ENCODE peak calls at places on chromosome 22, in ten cellular contexts. R is PC-3; Y is BJ; H is right lobe of liver; L is stimulated activated CD4-positive, alpha-beta T cell treated with anti-CD3 and anti-CD28 coated beads, Interleukin-15, amount 100 ng/mL, for 1 hour; W is activated T-cell treated with anti-CD3 and anti-CD28 coated beads, Interleukin-2, amount 50 U/mL, for 72 hours; V is lung microvascular endothelial cell; N is GM23338; U is bronchial epithelial cell; G is activated CD4-positive, CD25-positive, alpha-beta regulatory T cell treated with anti-CD3 and anti-CD28 coated beads, Interleukin-2, amount 50 U/mL, for 16 hours. J is an unnamed sample.

GRCh38 chr22:30296324-30296723 is 7.0 kb upstream of the CASTOR1 start:
- DNase-seq in R (no peak), Y (no peak), H (no peak), L (no peak), W (no peak), V (no peak), N (no peak), U (no peak), G (no peak), J (no peak)

GRCh38 chr22:44746836-44747519 is 5.4 kb upstream of the ARHGAP8 start:
- DNase-seq in R (no peak), Y (no peak), H (no peak), L (no peak), W (no peak), V (no peak), N (peak), U (peak), G (no peak), J (no peak)

GRCh38 chr22:19879651-19879995 is 24.9 kb upstream of the GNB1L start:
- DNase-seq in R (no peak), Y (no peak), H (peak), L (no peak), W (no peak), V (no peak), N (no peak), U (no peak), G (no peak), J (peak)

GRCh38 chr22:19959043-19959586 is 17.5 kb upstream of the TXNRD2 start:
- DNase-seq in R (no peak), Y (no peak), H (peak), L (no peak), W (no peak), V (peak), N (peak), U (peak), G (no peak), J (peak)

GRCh38 chr22:28799834-28800307 is 498 bp downstream of the XBP1 start:
- DNase-seq in R (peak), Y (peak), H (peak), L (no peak), W (peak), V (peak), N (peak), U (no peak), G (no peak), J (peak)

GRCh38 chr22:24727218-24727851 is 47.2 kb downstream of the PIWIL3 start:
- DNase-seq in R (peak), Y (no peak), H (no peak), L (no peak), W (no peak), V (peak), N (no peak), U (peak), G (no peak), J (no peak)

GRCh38 chr22:17980638-17981051 is 43.7 kb downstream of the MICAL3 start:
- DNase-seq in R (no peak), Y (no peak), H (peak), L (no peak), W (peak), V (no peak), N (no peak), U (peak), G (no peak), J (no peak)

GRCh38 chr22:41935015-41935908 is 8.7 kb upstream of the TNFRSF13C start:
- DNase-seq in R (no peak), Y (no peak), H (no peak), L (no peak), W (no peak), V (no peak), N (no peak), U (no peak), G (no peak), J (no peak)

GRCh38 chr22:36431977-36432376 is 44.2 kb upstream of the MYH9 start:
- DNase-seq in R (no peak), Y (no peak), H (no peak), L (no peak), W (no peak), V (no peak), N (no peak), U (no peak), G (no peak), J (no peak)

GRCh38 chr22:38072322-38073149 is 11.4 kb downstream of the SLC16A8 start:
- DNase-seq in R (no peak), Y (no peak), H (peak), L (no peak), W (no peak), V (no peak), N (no peak), U (no peak), G (no peak), J (no peak)

GRCh38 chr22:35838849-35839646 is 121.4 kb downstream of the APOL5 start:
- DNase-seq in R (peak), Y (no peak), H (no peak), L (no peak), W (no peak), V (peak), N (peak), U (peak), G (no peak), J (no peak)

GRCh38 chr22:44731357-44731970 is 20.9 kb upstream of the ARHGAP8 start:
- DNase-seq in R (no peak), Y (no peak), H (peak), L (no peak), W (no peak), V (no peak), N (no peak), U (no peak), G (no peak), J (no peak)

GRCh38 chr22:41620646-41621098 is at the start of gene DESI1:
- DNase-seq in R (no peak), Y (no peak), H (no peak), L (no peak), W (no peak), V (no peak), N (peak), U (peak), G (no peak), J (no peak)

GRCh38 chr22:21796863-21797262 is 61.3 kb upstream of the YPEL1 start:
- DNase-seq in R (no peak), Y (no peak), H (no peak), L (no peak), W (no peak), V (no peak), N (peak), U (no peak), G (no peak), J (peak)

GRCh38 chr22:29121124-29121523 is 48.3 kb downstream of the KREMEN1 start:
- DNase-seq in R (no peak), Y (no peak), H (no peak), L (no peak), W (no peak), V (peak), N (no peak), U (peak), G (no peak), J (no peak)

GRCh38 chr22:26777402-26777801 is 120.0 kb downstream of the MIAT start:
- DNase-seq in R (peak), Y (peak), H (no peak), L (no peak), W (no peak), V (peak), N (peak), U (no peak), G (no peak), J (no peak)

GRCh38 chr22:40449676-40450035 is 79.3 kb downstream of the SGSM3 start:
- DNase-seq in R (no peak), Y (no peak), H (no peak), L (no peak), W (no peak), V (peak), N (no peak), U (peak), G (no peak), J (no peak)

GRCh38 chr22:38415561-38416321 is 39.3 kb downstream of the KCNJ4 start:
- DNase-seq in R (no peak), Y (no peak), H (no peak), L (no peak), W (no peak), V (no peak), N (peak), U (no peak), G (no peak), J (peak)

GRCh38 chr22:20810645-20811044 is 36.7 kb downstream of the SERPIND1 start:
- DNase-seq in R (no peak), Y (no peak), H (no peak), L (no peak), W (peak), V (no peak), N (no peak), U (no peak), G (no peak), J (no peak)

GRCh38 chr22:44142421-44143116 is 38.2 kb upstream of the PARVG start:
- DNase-seq in R (no peak), Y (no peak), H (no peak), L (no peak), W (no peak), V (no peak), N (no peak), U (no peak), G (no peak), J (no peak)

GRCh38 chr22:30160926-30161546 is 80.8 kb downstream of the HORMAD2 start:
- DNase-seq in R (no peak), Y (no peak), H (no peak), L (no peak), W (no peak), V (no peak), N (no peak), U (no peak), G (no peak), J (no peak)

GRCh38 chr22:29390270-29390669 is 1.9 kb upstream of the AP1B1 start:
- DNase-seq in R (no peak), Y (no peak), H (no peak), L (no peak), W (no peak), V (no peak), N (no peak), U (no peak), G (no peak), J (no peak)

GRCh38 chr22:44891791-44892190 is 118.0 kb downstream of the PHF21B start:
- DNase-seq in R (no peak), Y (no peak), H (no peak), L (no peak), W (no peak), V (no peak), N (no peak), U (no peak), G (no peak), J (no peak)